ENCODE peak calls at places on chromosomes 5 and 9, in five cellular contexts. One of them, this sample, is unnamed.

GRCh38 chr9:125904155-125904841 is 157.1 kb downstream of the PBX3 start:
- DNase-seq in HCT116: no peak
- DNase-seq in GM03348: no peak
- DNase-seq in adipocyte: no peak
- DNase-seq in activated T-helper 1 cell treated with Interleukin-2 at 50 U/mL for 16 hours: no peak
- DNase-seq in this sample: no peak

GRCh38 chr5:175052351-175052750 is 328.0 kb downstream of the MSX2 start:
- DNase-seq in HCT116: no peak
- DNase-seq in GM03348: no peak
- DNase-seq in adipocyte: no peak
- DNase-seq in activated T-helper 1 cell treated with Interleukin-2 at 50 U/mL for 16 hours: no peak
- DNase-seq in this sample: no peak

GRCh38 chr5:98872679-98873078 is 56.1 kb downstream of the CHD1 start:
- DNase-seq in HCT116: no peak
- DNase-seq in GM03348: no peak
- DNase-seq in adipocyte: peak; percentile 4
- DNase-seq in activated T-helper 1 cell treated with Interleukin-2 at 50 U/mL for 16 hours: no peak
- DNase-seq in this sample: no peak

GRCh38 chr9:28801144-28801799 is 1228.0 kb upstream of the C9orf72 start:
- DNase-seq in HCT116: no peak
- DNase-seq in GM03348: no peak
- DNase-seq in adipocyte: no peak
- DNase-seq in activated T-helper 1 cell treated with Interleukin-2 at 50 U/mL for 16 hours: no peak
- DNase-seq in this sample: no peak

GRCh38 chr9:20479419-20480155 is 142.7 kb downstream of the MLLT3 start:
- DNase-seq in HCT116: no peak
- DNase-seq in GM03348: no peak
- DNase-seq in adipocyte: peak; percentile 62
- DNase-seq in activated T-helper 1 cell treated with Interleukin-2 at 50 U/mL for 16 hours: no peak
- DNase-seq in this sample: no peak

GRCh38 chr5:38446029-38446522 is 110.4 kb downstream of the LIFR start:
- DNase-seq in HCT116: no peak
- DNase-seq in GM03348: no peak
- DNase-seq in adipocyte: no peak
- DNase-seq in activated T-helper 1 cell treated with Interleukin-2 at 50 U/mL for 16 hours: no peak
- DNase-seq in this sample: no peak

GRCh38 chr5:68522863-68523262 is 307.3 kb downstream of the PIK3R1 start:
- DNase-seq in HCT116: no peak
- DNase-seq in GM03348: no peak
- DNase-seq in adipocyte: peak; percentile 56
- DNase-seq in activated T-helper 1 cell treated with Interleukin-2 at 50 U/mL for 16 hours: no peak
- DNase-seq in this sample: no peak

GRCh38 chr5:59264641-59265245 is 628.8 kb downstream of the PDE4D start:
- DNase-seq in HCT116: no peak
- DNase-seq in GM03348: no peak
- DNase-seq in adipocyte: no peak
- DNase-seq in activated T-helper 1 cell treated with Interleukin-2 at 50 U/mL for 16 hours: no peak
- DNase-seq in this sample: no peak

GRCh38 chr5:98458004-98458403 is 315.5 kb upstream of the RGMB start:
- DNase-seq in HCT116: no peak
- DNase-seq in GM03348: peak; percentile 20
- DNase-seq in adipocyte: peak; percentile 64
- DNase-seq in activated T-helper 1 cell treated with Interleukin-2 at 50 U/mL for 16 hours: no peak
- DNase-seq in this sample: no peak

GRCh38 chr5:14522721-14523120 is 58.9 kb upstream of the OTULINL start:
- DNase-seq in HCT116: no peak
- DNase-seq in GM03348: no peak
- DNase-seq in adipocyte: no peak
- DNase-seq in activated T-helper 1 cell treated with Interleukin-2 at 50 U/mL for 16 hours: no peak
- DNase-seq in this sample: no peak

GRCh38 chr5:57531333-57531732 is 48.7 kb upstream of the ACTBL2 start:
- DNase-seq in HCT116: no peak
- DNase-seq in GM03348: no peak
- DNase-seq in adipocyte: no peak
- DNase-seq in activated T-helper 1 cell treated with Interleukin-2 at 50 U/mL for 16 hours: no peak
- DNase-seq in this sample: no peak

GRCh38 chr9:136297016-136297691 is 6.7 kb downstream of the CCDC187 start:
- DNase-seq in HCT116: no peak
- DNase-seq in GM03348: no peak
- DNase-seq in adipocyte: no peak
- DNase-seq in activated T-helper 1 cell treated with Interleukin-2 at 50 U/mL for 16 hours: no peak
- DNase-seq in this sample: no peak

GRCh38 chr5:31911291-31912265 is 262.5 kb downstream of the GOLPH3 start:
- DNase-seq in HCT116: no peak
- DNase-seq in GM03348: no peak
- DNase-seq in adipocyte: no peak
- DNase-seq in activated T-helper 1 cell treated with Interleukin-2 at 50 U/mL for 16 hours: no peak
- DNase-seq in this sample: no peak

GRCh38 chr9:89889865-89890264 is 285.1 kb downstream of the GADD45G start:
- DNase-seq in HCT116: no peak
- DNase-seq in GM03348: no peak
- DNase-seq in adipocyte: no peak
- DNase-seq in activated T-helper 1 cell treated with Interleukin-2 at 50 U/mL for 16 hours: no peak
- DNase-seq in this sample: no peak

GRCh38 chr5:124546643-124547042 is 199.8 kb downstream of the ZNF608 start:
- DNase-seq in HCT116: no peak
- DNase-seq in GM03348: peak; percentile 4
- DNase-seq in adipocyte: peak; percentile 39
- DNase-seq in activated T-helper 1 cell treated with Interleukin-2 at 50 U/mL for 16 hours: no peak
- DNase-seq in this sample: no peak

GRCh38 chr9:71975833-71976232 is 64.4 kb downstream of the C9orf85 start:
- DNase-seq in HCT116: no peak
- DNase-seq in GM03348: peak; percentile 14
- DNase-seq in adipocyte: peak; percentile 23
- DNase-seq in activated T-helper 1 cell treated with Interleukin-2 at 50 U/mL for 16 hours: no peak
- DNase-seq in this sample: no peak

GRCh38 chr9:131714161-131714646 is 25.7 kb downstream of the RAPGEF1 start:
- DNase-seq in HCT116: no peak
- DNase-seq in GM03348: peak; percentile 87
- DNase-seq in adipocyte: peak; percentile 74
- DNase-seq in activated T-helper 1 cell treated with Interleukin-2 at 50 U/mL for 16 hours: no peak
- DNase-seq in this sample: no peak

GRCh38 chr5:41598011-41598410 is 87.6 kb upstream of the PLCXD3 start:
- DNase-seq in HCT116: no peak
- DNase-seq in GM03348: peak; percentile 51
- DNase-seq in adipocyte: peak; percentile 71
- DNase-seq in activated T-helper 1 cell treated with Interleukin-2 at 50 U/mL for 16 hours: no peak
- DNase-seq in this sample: no peak

GRCh38 chr9:99753436-99753835 is 68.2 kb upstream of the NR4A3 start:
- DNase-seq in HCT116: no peak
- DNase-seq in GM03348: no peak
- DNase-seq in adipocyte: no peak
- DNase-seq in activated T-helper 1 cell treated with Interleukin-2 at 50 U/mL for 16 hours: no peak
- DNase-seq in this sample: no peak

This sample was measured in T-helper 22 cell.